ENCODE peak calls at places on chromosome 9, in seven cellular contexts. C is dorsolateral prefrontal cortex; W is heart right ventricle; J is cardiac muscle cell; Z is CD8-positive, alpha-beta memory T cell; Q is CD8-positive, alpha-beta T cell; P is caudate nucleus. T is an unnamed sample.
A peak's percentile ranks its signal among the peaks of the same experiment; 100 is the strongest.

GRCh38 chr9:133647765-133648469 is 11.8 kb downstream of the DBH start:
- DNase-seq in P (peak; percentile 5), Z (no peak), J (no peak), C (peak; percentile 37), Q (no peak), W (no peak), T (no peak)

GRCh38 chr9:76926324-76926731 is 20.4 kb upstream of the PRUNE2 start:
- DNase-seq in J (no peak), Z (no peak), Q (no peak), P (no peak), W (no peak), C (no peak), T (no peak)

GRCh38 chr9:122099271-122099869 is 6.3 kb upstream of the TTLL11 start:
- DNase-seq in Z (peak; percentile 80), P (peak; percentile 78), C (peak; percentile 86), Q (peak; percentile 71), W (peak; percentile 79), J (peak; percentile 89), T (peak; percentile 78)

GRCh38 chr9:132878695-132879064 is at the start of gene SPACA9:
- DNase-seq in J (peak; percentile 73), Q (no peak), W (peak; percentile 70), Z (no peak), C (no peak), P (peak; percentile 49), T (peak; percentile 7)

GRCh38 chr9:35791321-35791921 is at the start of gene NPR2:
- DNase-seq in W (peak; percentile 30), P (no peak), Z (no peak), C (no peak), Q (no peak), J (peak; percentile 78), T (no peak)

GRCh38 chr9:92713528-92713927 is 43.6 kb upstream of the IPPK start:
- DNase-seq in Q (no peak), C (no peak), W (no peak), P (no peak), Z (no peak), J (no peak), T (no peak)

GRCh38 chr9:105479846-105480245 is 32.0 kb downstream of the FSD1L start:
- DNase-seq in Z (no peak), P (no peak), Q (no peak), C (no peak), W (no peak), J (no peak), T (no peak)

GRCh38 chr9:77679696-77680359 is 31.7 kb upstream of the GNA14 start:
- DNase-seq in Q (no peak), J (no peak), P (no peak), Z (no peak), W (no peak), C (no peak), T (no peak)

GRCh38 chr9:81754245-81754644 is 64.9 kb upstream of the TLE1 start:
- DNase-seq in Q (no peak), W (no peak), J (no peak), Z (no peak), C (no peak), P (no peak), T (no peak)

GRCh38 chr9:101716629-101717028 is 21.8 kb downstream of the GRIN3A start:
- DNase-seq in W (peak; percentile 36), C (no peak), Q (no peak), Z (no peak), J (no peak), P (no peak), T (no peak)

GRCh38 chr9:81479573-81479972 is 209.8 kb downstream of the TLE1 start:
- DNase-seq in J (peak; percentile 8), Q (no peak), W (no peak), C (no peak), P (no peak), Z (no peak), T (no peak)

GRCh38 chr9:133657120-133657661 is 21.0 kb downstream of the DBH start:
- DNase-seq in W (no peak), C (no peak), Q (no peak), Z (no peak), P (peak; percentile 23), J (no peak), T (no peak)

GRCh38 chr9:98773721-98774120 is 22.6 kb downstream of the ANKS6 start:
- DNase-seq in Q (no peak), W (no peak), Z (no peak), C (no peak), P (no peak), J (no peak), T (no peak)
- H3K27ac ChIP-seq in Q (no peak overlapping the region), W (no peak overlapping the region), Z (no peak overlapping the region), C (no peak overlapping the region), P (no peak overlapping the region), J (no peak overlapping the region), T (no peak overlapping the region)

GRCh38 chr9:11708899-11709298 is 984.3 kb upstream of the TYRP1 start:
- DNase-seq in Z (no peak), Q (no peak), W (no peak), P (no peak), J (no peak), C (no peak), T (no peak)
- H3K27ac ChIP-seq in Z (no peak overlapping the region), Q (no peak overlapping the region), W (no peak overlapping the region), P (no peak overlapping the region), J (no peak overlapping the region), C (no peak overlapping the region), T (no peak overlapping the region)

GRCh38 chr9:4615778-4616177 is 46.3 kb upstream of the PLPP6 start:
- DNase-seq in Z (no peak), P (no peak), J (no peak), W (no peak), Q (no peak), C (no peak), T (no peak)

GRCh38 chr9:4618700-4619099 is 43.4 kb upstream of the PLPP6 start:
- DNase-seq in C (no peak), W (no peak), Z (no peak), J (no peak), Q (no peak), P (no peak), T (no peak)

GRCh38 chr9:4617752-4618151 is 44.3 kb upstream of the PLPP6 start:
- DNase-seq in W (no peak), J (no peak), Q (no peak), P (no peak), Z (no peak), C (no peak), T (no peak)

GRCh38 chr9:4615251-4615650 is 46.8 kb upstream of the PLPP6 start:
- DNase-seq in Q (no peak), C (no peak), W (no peak), J (no peak), P (no peak), Z (no peak), T (no peak)

GRCh38 chr9:4614627-4615026 is 47.5 kb upstream of the PLPP6 start:
- DNase-seq in P (no peak), Z (no peak), J (no peak), C (no peak), W (no peak), Q (no peak), T (no peak)
- H3K27ac ChIP-seq in P (no peak overlapping the region), Z (no peak overlapping the region), J (no peak overlapping the region), C (no peak overlapping the region), W (no peak overlapping the region), Q (no peak overlapping the region), T (no peak overlapping the region)

DNA sequence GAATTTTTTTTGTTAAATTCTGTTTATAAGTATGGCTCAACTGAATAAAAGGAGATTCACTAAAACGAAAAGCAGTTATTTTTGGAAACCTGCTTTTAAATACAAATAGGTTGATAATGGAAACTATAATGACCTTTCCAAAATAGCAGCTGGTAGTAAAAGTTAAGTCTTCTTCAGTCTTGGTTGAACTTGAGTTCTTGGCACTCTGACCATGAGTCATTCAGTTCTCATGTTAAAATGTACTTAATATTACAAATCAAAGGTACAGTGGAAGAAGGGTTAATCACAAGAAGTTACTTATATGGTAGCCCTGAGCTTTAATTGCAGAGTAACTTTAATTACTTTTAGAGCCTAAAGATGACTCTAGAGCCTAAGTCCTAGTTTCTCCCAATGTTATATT is 62.1 kb downstream of the KLF9 start:
- DNase-seq in W (no peak), J (no peak), P (no peak), Q (no peak), Z (no peak), C (no peak), T (no peak)
- H3K27ac ChIP-seq in W (no peak overlapping the region), J (no peak overlapping the region), P (no peak overlapping the region), Q (no peak overlapping the region), Z (no peak overlapping the region), C (no peak overlapping the region), T (no peak overlapping the region)

DNA sequence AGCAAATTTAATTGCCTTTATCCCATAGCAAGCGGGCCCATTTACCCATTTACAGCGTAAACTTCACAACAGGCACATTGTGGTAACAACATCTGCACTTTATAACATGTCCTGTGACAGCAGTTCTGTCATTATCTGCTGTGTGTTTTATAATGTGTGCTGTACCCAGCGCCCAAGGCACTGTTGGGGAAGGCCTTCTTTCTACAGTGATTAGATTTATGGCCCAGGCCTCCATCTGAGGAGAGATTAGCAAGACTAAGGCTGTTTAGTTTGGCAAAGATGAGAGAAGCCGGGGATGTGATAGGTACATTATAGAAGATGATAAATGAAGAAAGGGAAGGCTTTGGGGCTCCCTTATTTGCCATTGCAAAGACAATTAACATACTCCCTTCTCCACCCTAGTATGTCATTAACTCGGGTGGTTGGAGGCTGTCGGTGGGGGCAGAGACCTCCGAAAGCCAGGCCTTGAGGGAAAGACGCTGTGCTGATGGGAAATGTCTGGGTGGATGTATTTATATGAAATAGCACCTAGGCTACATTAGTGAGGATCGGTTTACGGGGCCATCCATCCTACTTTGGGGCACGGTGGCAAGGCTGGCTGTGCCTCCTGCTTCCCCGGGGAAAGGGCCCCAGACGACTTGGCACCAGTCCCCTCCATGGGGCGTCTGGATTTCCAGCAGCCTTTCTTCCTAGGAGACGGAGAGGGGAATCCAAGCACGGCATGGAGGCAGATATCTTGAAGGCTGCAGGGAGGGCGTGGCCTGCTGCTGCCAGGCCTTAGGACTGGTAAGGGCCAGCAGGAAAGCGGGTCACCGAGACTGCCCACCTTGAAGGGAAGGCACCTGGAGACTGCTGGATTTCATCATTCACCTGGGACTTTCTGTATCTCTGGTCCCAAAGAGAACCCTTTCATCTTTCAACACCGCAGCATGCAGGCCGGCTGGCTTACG is 64.3 kb upstream of the PTCH1 start:
- DNase-seq in C (no peak), P (no peak), Q (no peak), W (no peak), J (no peak), Z (no peak), T (no peak)
- H3K27ac ChIP-seq in C (no peak overlapping the region), P (no peak overlapping the region), Q (no peak overlapping the region), W (no peak overlapping the region), J (no peak overlapping the region), Z (no peak overlapping the region), T (no peak overlapping the region)

T was measured in substantia nigra.